ENCODE peak calls at places on chromosomes 6 and 20, in seven cellular contexts. E is transverse colon, Q is BJ, S is Peyer's patch, W is neural progenitor cell, A is Panc1, U is NB4. N is an unnamed sample.

GRCh38 chr6:89509719-89510339 is 76.9 kb downstream of the ANKRD6 start:
- DNase-seq in S (no peak), U (no peak), A (no peak), Q (no peak), E (no peak), W (no peak), N (no peak)

GRCh38 chr6:35500782-35501181 is 3.9 kb upstream of the TEAD3 start:
- DNase-seq in U (peak; percentile 21), E (no peak), W (no peak), S (no peak), A (peak; percentile 42), Q (peak; percentile 52), N (no peak)

GRCh38 chr6:25468881-25469280 is 183.1 kb upstream of the SCGN start:
- DNase-seq in U (no peak), E (no peak), A (no peak), Q (no peak), S (no peak), W (no peak), N (no peak)

GRCh38 chr6:158629376-158630221 is 14.9 kb downstream of the DYNLT1 start:
- DNase-seq in E (no peak), U (no peak), W (peak; percentile 40), A (no peak), Q (no peak), S (peak; percentile 64), N (peak; percentile 63)

GRCh38 chr6:20711518-20711917 is 177.3 kb downstream of the CDKAL1 start:
- DNase-seq in U (no peak), A (no peak), Q (no peak), S (no peak), W (no peak), E (no peak), N (no peak)

GRCh38 chr20:1402149-1402548 is 9.3 kb upstream of the FKBP1A start:
- DNase-seq in Q (no peak), E (no peak), W (no peak), S (no peak), U (no peak), A (no peak), N (no peak)

GRCh38 chr20:48584391-48585249 is 243.2 kb downstream of the PREX1 start:
- DNase-seq in A (no peak), E (peak; percentile 26), U (no peak), Q (no peak), W (no peak), S (no peak), N (no peak)

GRCh38 chr6:129206761-129207330 is 323.9 kb downstream of the LAMA2 start:
- DNase-seq in A (no peak), S (no peak), U (no peak), Q (no peak), E (no peak), W (no peak), N (no peak)

GRCh38 chr6:47135772-47136171 is 93.6 kb upstream of the ADGRF1 start:
- DNase-seq in U (peak; percentile 47), S (no peak), Q (peak; percentile 50), E (no peak), A (peak; percentile 86), W (no peak), N (no peak)

GRCh38 chr6:42745083-42745637 is 743 bp downstream of the TBCC start:
- DNase-seq in W (peak; percentile 44), E (peak; percentile 41), Q (no peak), U (peak; percentile 83), S (no peak), A (no peak), N (peak; percentile 26)

GRCh38 chr20:10359621-10360040 is 74.4 kb downstream of the MKKS start:
- DNase-seq in U (no peak), A (no peak), E (no peak), S (no peak), W (no peak), Q (no peak), N (no peak)

GRCh38 chr6:170019259-170020040 is 268.0 kb downstream of the ERMARD start:
- DNase-seq in E (no peak), W (no peak), Q (no peak), S (peak; percentile 26), U (peak; percentile 56), A (no peak), N (no peak)

GRCh38 chr20:53737404-53738038 is 143.9 kb upstream of the ZNF217 start:
- DNase-seq in E (no peak), U (peak; percentile 71), A (no peak), S (no peak), Q (no peak), W (no peak), N (no peak)

GRCh38 chr20:542777-543368 is 717 bp downstream of the CSNK2A1 start:
- DNase-seq in W (peak; percentile 39), Q (no peak), S (no peak), U (peak; percentile 58), E (peak; percentile 44), A (no peak), N (peak; percentile 26)

GRCh38 chr6:43847741-43848630 is 78.0 kb downstream of the VEGFA start:
- DNase-seq in Q (no peak), E (no peak), S (no peak), W (no peak), U (no peak), A (no peak), N (no peak)

GRCh38 chr6:116616757-116617093 is 446 bp downstream of the RSPH4A start:
- DNase-seq in S (peak; percentile 51), U (peak; percentile 10), W (peak; percentile 43), E (peak; percentile 9), Q (no peak), A (no peak), N (peak; percentile 10)

GRCh38 chr6:125546827-125547226 is 202.6 kb upstream of the HEY2 start:
- DNase-seq in S (no peak), A (no peak), U (peak; percentile 15), E (no peak), W (no peak), Q (no peak), N (no peak)
- TF ChIP-seq CTCF in S (no peak), A (no peak), U (no peak), E (no peak), W (no peak), Q (no peak), N (peak; percentile 10)

DNA sequence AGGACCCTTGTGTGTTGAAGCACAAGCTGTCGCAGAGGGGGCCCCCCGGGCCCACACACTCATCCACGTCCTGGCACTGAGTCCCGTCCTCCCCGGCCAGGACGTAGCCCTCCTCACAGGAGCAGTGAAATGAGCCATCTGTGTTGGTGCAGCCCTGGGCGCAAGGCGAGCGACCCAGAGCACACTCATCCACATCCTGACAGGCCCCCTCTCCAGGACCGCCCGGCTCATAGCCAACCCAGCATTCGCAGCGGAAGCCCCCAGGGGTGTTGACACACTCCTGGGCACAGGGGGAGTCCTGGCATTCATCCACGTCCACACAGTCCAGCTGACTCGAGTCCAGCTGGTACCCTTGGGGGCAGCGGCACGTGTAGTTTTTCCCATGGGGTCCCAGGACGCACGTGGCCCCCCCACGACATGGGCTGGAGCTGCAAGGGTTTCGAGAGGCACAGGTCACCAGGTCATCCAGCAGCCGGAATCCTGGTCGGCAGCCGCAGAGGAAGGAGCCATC is 1.2 kb downstream of the CD93 start:
- DNase-seq in Q (no peak), S (no peak), U (no peak), A (no peak), W (no peak), E (no peak), N (no peak)
- H3K4me3 ChIP-seq in Q (no peak overlapping the region), S (peak overlapping the region; percentile 25), U (no peak overlapping the region), A (no peak overlapping the region), W (no peak overlapping the region), E (peak overlapping the region; percentile 6), N (no peak overlapping the region)

DNA sequence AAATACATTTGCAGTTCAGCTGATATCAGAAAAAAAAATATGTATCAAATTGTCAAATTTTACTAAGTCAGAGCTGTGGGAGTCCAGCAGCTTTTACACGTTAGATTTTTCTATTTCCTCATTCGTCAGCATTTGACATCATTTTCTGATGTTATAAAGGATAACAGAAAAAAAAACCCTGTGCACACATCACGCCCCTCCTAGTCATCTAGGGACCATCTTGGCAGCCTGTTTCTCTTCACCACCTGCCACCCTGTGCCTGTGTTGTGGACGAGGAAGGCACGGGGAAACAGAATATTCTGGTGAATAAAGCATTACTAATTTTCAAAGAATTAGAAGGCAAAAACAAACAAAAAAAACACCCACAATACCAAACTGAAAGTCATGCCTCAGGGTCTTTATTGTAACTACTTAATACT is 12.4 kb downstream of the B4GALT5 start:
- DNase-seq in E (no peak), Q (no peak), U (no peak), S (no peak), A (no peak), W (no peak), N (no peak)
- TF ChIP-seq CTCF in E (no peak), Q (no peak), U (no peak), S (no peak), A (no peak), W (no peak), N (no peak)

GRCh38 chr20:35572838-35573237 is 31.0 kb downstream of the ERGIC3 start:
- DNase-seq in U (no peak), W (no peak), S (no peak), Q (no peak), E (no peak), A (no peak), N (no peak)

GRCh38 chr20:35575958-35576357 is 34.1 kb downstream of the ERGIC3 start:
- DNase-seq in A (no peak), W (no peak), E (peak; percentile 90), Q (no peak), S (no peak), U (no peak), N (no peak)

GRCh38 chr20:35579196-35579595 is 36.4 kb upstream of the SPAG4 start:
- DNase-seq in S (no peak), U (no peak), A (no peak), W (no peak), E (no peak), Q (no peak), N (no peak)

GRCh38 chr20:35578469-35578868 is 36.6 kb downstream of the ERGIC3 start:
- DNase-seq in Q (no peak), S (no peak), U (no peak), W (no peak), E (no peak), A (no peak), N (no peak)

GRCh38 chr20:35576816-35577215 is 34.9 kb downstream of the ERGIC3 start:
- DNase-seq in W (no peak), E (no peak), U (no peak), A (no peak), S (no peak), Q (no peak), N (no peak)
- H3K4me3 ChIP-seq in W (no peak overlapping the region), E (no peak overlapping the region), U (no peak overlapping the region), A (no peak overlapping the region), S (no peak overlapping the region), Q (no peak overlapping the region), N (no peak overlapping the region)

GRCh38 chr6:127952831-127953230 is 52.0 kb upstream of the THEMIS start:
- DNase-seq in U (no peak), S (no peak), E (no peak), W (peak; percentile 11), A (no peak), Q (peak; percentile 49), N (no peak)

GRCh38 chr6:127954082-127954481 is 53.2 kb upstream of the THEMIS start:
- DNase-seq in E (no peak), U (no peak), A (no peak), W (no peak), S (no peak), Q (no peak), N (no peak)

GRCh38 chr6:127952176-127952575 is 51.3 kb upstream of the THEMIS start:
- DNase-seq in W (no peak), U (no peak), E (no peak), A (no peak), S (no peak), Q (no peak), N (no peak)

GRCh38 chr6:127959869-127960268 is 59.0 kb upstream of the THEMIS start:
- DNase-seq in E (no peak), A (no peak), Q (no peak), U (no peak), W (no peak), S (no peak), N (no peak)

GRCh38 chr6:127956260-127956888 is 55.5 kb upstream of the THEMIS start:
- DNase-seq in W (peak; percentile 11), S (no peak), Q (no peak), E (no peak), A (no peak), U (no peak), N (no peak)
- TF ChIP-seq CTCF in W (peak; percentile 39), S (no peak), Q (peak; percentile 12), E (no peak), A (peak; percentile 26), U (no peak), N (no peak)

N was measured in body of pancreas.